ENCODE peak calls at places on chromosomes 1 and 21, in eight cellular contexts. R is neural progenitor cell, D is upper lobe of right lung, N is foreskin fibroblast, V is fibroblast of pulmonary artery, Q is A549, O is body of pancreas, P is sigmoid colon. Y is an unnamed sample.
A peak's percentile ranks its signal among the peaks of the same experiment; 100 is the strongest.

GRCh38 chr1:2091611-2092604 is 41.7 kb downstream of the PRKCZ start:
- DNase-seq in R (peak; percentile 74), D (no peak), N (no peak), V (no peak), Q (no peak), O (peak; percentile 44), P (no peak), Y (no peak)

GRCh38 chr1:229452956-229453801 is 19.3 kb upstream of the ACTA1 start:
- DNase-seq in R (peak; percentile 44), D (no peak), N (no peak), V (peak; percentile 55), Q (no peak), O (no peak), P (no peak), Y (no peak)

GRCh38 chr1:165645654-165646366 is 14.8 kb downstream of the MGST3 start:
- DNase-seq in R (no peak), D (no peak), N (no peak), V (no peak), Q (peak; percentile 18), O (peak; percentile 59), P (no peak), Y (no peak)

GRCh38 chr1:81760487-81761097 is 40.1 kb upstream of the ADGRL2 start:
- DNase-seq in R (peak; percentile 5), D (no peak), N (peak; percentile 10), V (peak; percentile 63), Q (no peak), O (no peak), P (no peak), Y (no peak)

GRCh38 chr1:24586970-24587820 is 31.3 kb downstream of the NCMAP start:
- DNase-seq in R (peak; percentile 79), D (no peak), N (peak; percentile 11), V (peak; percentile 69), Q (peak; percentile 49), O (peak; percentile 59), P (no peak), Y (no peak)

GRCh38 chr21:44517175-44517899 is 22.7 kb downstream of the KRTAP10-1 start:
- DNase-seq in R (no peak), D (peak; percentile 60), N (no peak), V (no peak), Q (peak; percentile 53), O (peak; percentile 97), P (no peak), Y (no peak)

GRCh38 chr1:79604490-79605198 is 598.1 kb upstream of the ADGRL4 start:
- DNase-seq in R (peak; percentile 4), D (no peak), N (no peak), V (no peak), Q (no peak), O (no peak), P (no peak), Y (no peak)

GRCh38 chr1:114178940-114179339 is 25.3 kb upstream of the SYT6 start:
- DNase-seq in R (no peak), D (no peak), N (no peak), V (no peak), Q (no peak), O (no peak), P (no peak), Y (no peak)

GRCh38 chr21:39088831-39089380 is 94.3 kb downstream of the PSMG1 start:
- DNase-seq in R (no peak), D (no peak), N (peak; percentile 49), V (peak; percentile 85), Q (no peak), O (no peak), P (no peak), Y (no peak)

GRCh38 chr1:155079487-155080249 is 1.0 kb downstream of the EFNA3 start:
- DNase-seq in R (peak; percentile 46), D (no peak), N (no peak), V (no peak), Q (no peak), O (peak; percentile 39), P (peak; percentile 67), Y (no peak)

GRCh38 chr1:232950919-232951579 is 638 bp downstream of the NTPCR start:
- DNase-seq in R (peak; percentile 44), D (no peak), N (no peak), V (no peak), Q (peak; percentile 35), O (peak; percentile 14), P (no peak), Y (no peak)

GRCh38 chr1:177914603-177915002 is 55.3 kb downstream of the SEC16B start:
- DNase-seq in R (no peak), D (no peak), N (no peak), V (peak; percentile 10), Q (no peak), O (no peak), P (no peak), Y (no peak)

GRCh38 chr1:228860911-228861829 is 125.9 kb downstream of the RHOU start:
- DNase-seq in R (no peak), D (no peak), N (peak; percentile 45), V (peak; percentile 67), Q (peak; percentile 94), O (peak; percentile 83), P (no peak), Y (no peak)

GRCh38 chr1:229625893-229626831 is at the start of the genes TAF5L and URB2:
- DNase-seq in R (peak; percentile 97), D (peak; percentile 95), N (peak; percentile 93), V (peak; percentile 89), Q (peak; percentile 90), O (peak; percentile 91), P (peak; percentile 94), Y (peak; percentile 43)

GRCh38 chr1:8702848-8703810 is 114.3 kb downstream of the RERE start:
- DNase-seq in R (peak; percentile 97), D (peak; percentile 96), N (peak; percentile 92), V (peak; percentile 93), Q (peak; percentile 74), O (peak; percentile 96), P (peak; percentile 95), Y (peak; percentile 50)
- TF ChIP-seq CTCF in R (no peak), D (peak; percentile 16), N (no peak), V (no peak), Q (no peak), O (no peak), P (no peak), Y (no peak)

DNA sequence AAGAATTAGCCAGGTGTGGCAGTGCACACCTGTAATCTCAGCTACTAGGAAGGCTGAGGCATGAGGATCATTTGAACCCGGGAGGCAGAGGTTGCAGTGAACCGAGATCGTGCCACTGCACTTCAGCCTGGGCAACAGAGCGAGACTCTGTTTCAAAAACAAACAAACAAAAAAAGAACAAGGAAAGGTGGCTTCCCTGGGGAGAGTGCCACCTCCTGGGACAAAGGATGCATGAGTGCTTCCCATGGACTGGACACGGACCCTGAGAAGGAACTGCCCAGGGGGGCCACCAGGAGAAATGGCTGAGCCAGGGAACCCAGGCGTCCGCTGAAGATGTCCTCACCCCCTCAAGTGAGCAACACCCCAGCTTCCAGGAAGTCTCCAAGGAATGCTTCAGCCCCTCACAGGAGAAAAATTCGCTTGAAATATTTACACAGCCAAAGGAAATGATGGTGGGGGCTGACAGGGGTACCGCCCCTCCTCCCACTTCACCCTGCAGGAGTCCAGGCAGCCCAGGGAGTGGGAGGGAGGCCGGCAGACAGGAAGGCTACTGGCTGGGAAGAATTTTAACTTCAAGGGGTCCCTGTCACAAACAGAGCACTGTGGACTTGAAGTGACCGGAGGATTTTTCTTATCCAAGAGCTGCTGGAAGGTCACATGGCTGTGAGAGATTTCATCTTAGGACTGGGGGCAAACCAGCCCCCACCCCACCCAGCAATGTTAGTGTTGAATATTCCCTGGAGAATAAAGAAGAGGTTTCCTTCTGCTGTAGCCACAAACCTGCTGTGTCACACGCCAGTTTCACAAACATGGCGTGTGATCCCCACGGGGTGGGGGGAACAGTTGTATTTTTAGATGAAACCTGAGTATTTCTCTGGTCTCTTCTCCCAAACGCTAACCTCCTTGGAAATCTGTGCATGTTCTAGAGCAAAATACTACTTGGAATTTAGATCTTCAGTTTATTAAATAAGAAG is 90.8 kb upstream of the SLC25A33 start:
- DNase-seq in R (no peak), D (no peak), N (no peak), V (no peak), Q (no peak), O (no peak), P (no peak), Y (no peak)
- TF ChIP-seq CTCF in R (no peak), D (no peak), N (no peak), V (peak; percentile 17), Q (peak; percentile 13), O (no peak), P (no peak), Y (no peak)

GRCh38 chr1:181769846-181770245 is 286.5 kb downstream of the CACNA1E start:
- DNase-seq in R (no peak), D (no peak), N (no peak), V (no peak), Q (no peak), O (no peak), P (no peak), Y (no peak)

GRCh38 chr1:181765627-181766026 is 282.3 kb downstream of the CACNA1E start:
- DNase-seq in R (no peak), D (no peak), N (no peak), V (no peak), Q (no peak), O (no peak), P (no peak), Y (no peak)

GRCh38 chr1:181768930-181769280 is 285.6 kb downstream of the CACNA1E start:
- DNase-seq in R (no peak), D (no peak), N (no peak), V (no peak), Q (no peak), O (no peak), P (no peak), Y (no peak)

GRCh38 chr1:181767001-181767708 is 283.8 kb downstream of the CACNA1E start:
- DNase-seq in R (no peak), D (no peak), N (no peak), V (no peak), Q (no peak), O (peak; percentile 10), P (no peak), Y (no peak)

GRCh38 chr1:181768216-181768929 is 285.1 kb downstream of the CACNA1E start:
- DNase-seq in R (no peak), D (no peak), N (no peak), V (no peak), Q (no peak), O (no peak), P (no peak), Y (no peak)
- TF ChIP-seq CTCF in R (no peak), D (no peak), N (no peak), V (no peak), Q (no peak), O (no peak), P (no peak), Y (no peak)

DNA sequence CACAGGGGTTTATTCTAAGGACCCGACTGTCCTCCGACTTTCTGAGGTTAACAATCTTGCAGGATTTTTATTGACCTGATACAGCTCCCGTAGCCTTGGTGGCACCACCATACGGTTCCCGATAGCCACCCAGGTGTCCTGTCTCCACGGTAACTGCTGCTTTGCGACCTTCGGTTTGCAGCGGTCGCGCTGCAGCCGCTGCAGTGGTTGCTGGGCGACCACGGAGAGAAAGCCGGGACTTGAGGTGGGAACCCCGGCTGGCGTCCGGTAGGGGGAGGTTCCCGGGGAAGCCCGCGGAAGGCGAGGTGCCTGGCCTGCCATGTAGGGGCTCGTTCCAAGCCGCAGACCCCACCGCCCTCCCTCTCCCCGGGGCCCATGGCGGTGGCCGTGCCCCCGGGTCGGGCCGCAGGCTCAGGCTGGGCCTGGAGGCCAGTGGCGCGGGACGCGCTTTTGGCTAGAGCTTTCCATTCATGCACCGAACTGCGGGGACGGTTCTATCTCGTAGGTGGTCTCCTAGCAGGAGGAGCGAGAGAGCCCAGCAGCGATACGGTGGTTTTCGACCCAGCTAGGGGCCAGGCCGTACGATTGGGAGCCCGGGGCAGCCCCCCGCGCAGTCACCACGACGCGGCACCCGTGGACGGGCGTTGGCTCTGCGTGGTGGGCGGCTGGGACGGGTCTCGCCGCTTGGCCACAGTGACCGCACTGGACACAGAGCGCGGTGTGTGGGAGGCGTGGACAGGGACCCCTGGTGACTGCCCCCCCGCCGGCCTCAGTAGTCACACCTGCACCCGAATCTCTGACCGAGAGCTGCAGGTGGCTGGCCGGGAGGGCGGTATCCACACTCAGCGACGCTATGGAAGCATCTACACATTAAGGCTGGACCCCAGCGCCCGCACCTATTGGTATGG is at the start of gene KLHDC9:
- DNase-seq in R (peak; percentile 97), D (peak; percentile 92), N (peak; percentile 76), V (peak; percentile 79), Q (peak; percentile 64), O (peak; percentile 95), P (peak; percentile 90), Y (no peak)
- TF ChIP-seq CTCF in R (peak; percentile 35), D (peak; percentile 17), N (no peak), V (no peak), Q (no peak), O (no peak), P (no peak), Y (no peak)